ENCODE peak calls at places on chromosomes 11 and 22, in six cellular contexts. C, Z, S, R, V and G are unnamed samples.

GRCh38 chr11:12389676-12390075 is 12.3 kb downstream of the PARVA start:
- DNase-seq in C (no peak), Z (no peak), S (no peak), R (no peak), V (no peak), G (no peak)

GRCh38 chr22:44195189-44195871 is 14.6 kb downstream of the PARVG start:
- DNase-seq in C (no peak), Z (no peak), S (no peak), R (no peak), V (no peak), G (peak; percentile 27)

GRCh38 chr22:21641417-21641794 is 696 bp upstream of the SDF2L1 start:
- DNase-seq in C (peak; percentile 64), Z (peak; percentile 68), S (no peak), R (peak; percentile 24), V (peak; percentile 72), G (no peak)

GRCh38 chr22:50399751-50400331 is 56.7 kb downstream of the PPP6R2 start:
- DNase-seq in C (peak; percentile 15), Z (peak; percentile 51), S (peak; percentile 0), R (peak; percentile 46), V (peak; percentile 53), G (no peak)

GRCh38 chr11:44727114-44727372 is 281 bp downstream of the TSPAN18 start:
- DNase-seq in C (no peak), Z (no peak), S (no peak), R (no peak), V (no peak), G (no peak)

GRCh38 chr11:45225277-45225676 is 60.9 kb downstream of the SYT13 start:
- DNase-seq in C (no peak), Z (no peak), S (no peak), R (no peak), V (no peak), G (no peak)

GRCh38 chr22:48425091-48425506 is 1402.6 kb downstream of the BRD1 start:
- DNase-seq in C (no peak), Z (no peak), S (no peak), R (no peak), V (no peak), G (no peak)

GRCh38 chr11:82775736-82776346 is 42.2 kb upstream of the FAM181B start:
- DNase-seq in C (peak; percentile 67), Z (peak; percentile 57), S (no peak), R (no peak), V (peak; percentile 30), G (no peak)

GRCh38 chr22:32005453-32005852 is 37.6 kb upstream of the SLC5A1 start:
- DNase-seq in C (peak; percentile 66), Z (peak; percentile 41), S (no peak), R (no peak), V (peak; percentile 66), G (no peak)

GRCh38 chr22:22348127-22348814 is 103.7 kb downstream of the VPREB1 start:
- DNase-seq in C (no peak), Z (peak; percentile 49), S (no peak), R (no peak), V (peak; percentile 23), G (no peak)

GRCh38 chr11:121802542-121802941 is 313.5 kb downstream of the BLID start:
- DNase-seq in C (no peak), Z (no peak), S (no peak), R (no peak), V (peak; percentile 22), G (no peak)

GRCh38 chr22:32794449-32795213 is 6.9 kb upstream of the TIMP3 start:
- DNase-seq in C (no peak), Z (no peak), S (no peak), R (no peak), V (no peak), G (no peak)

GRCh38 chr11:73743045-73743444 is 17.8 kb downstream of the RAB6A start:
- DNase-seq in C (no peak), Z (no peak), S (no peak), R (no peak), V (no peak), G (no peak)

GRCh38 chr22:44171486-44172076 is 9.1 kb upstream of the PARVG start:
- DNase-seq in C (no peak), Z (no peak), S (peak; percentile 7), R (no peak), V (no peak), G (no peak)

GRCh38 chr11:119599864-119600593 is 129.0 kb downstream of the NECTIN1 start:
- DNase-seq in C (no peak), Z (no peak), S (no peak), R (no peak), V (no peak), G (no peak)

GRCh38 chr22:38964306-38964705 is 6.9 kb downstream of the APOBEC3A start:
- DNase-seq in C (no peak), Z (no peak), S (no peak), R (no peak), V (no peak), G (no peak)

GRCh38 chr22:17607891-17608521 is 20.5 kb downstream of the ATP6V1E1 start:
- DNase-seq in C (no peak), Z (no peak), S (no peak), R (no peak), V (no peak), G (no peak)

GRCh38 chr11:68145120-68145866 is 24.1 kb upstream of the CHKA start:
- DNase-seq in C (no peak), Z (peak; percentile 72), S (no peak), R (no peak), V (peak; percentile 58), G (no peak)